ENCODE peak calls at places on chromosomes 1 and 21, in seven cellular contexts. U, N, T, E, Q, S and F are unnamed samples.
A peak's percentile ranks its signal among the peaks of the same experiment; 100 is the strongest.

GRCh38 chr1:115467196-115467595 is 129.1 kb upstream of the NGF start:
- DNase-seq in U (no peak), N (no peak), T (no peak), E (no peak), Q (no peak), S (no peak), F (no peak)

GRCh38 chr1:40625476-40626382 is 39.8 kb downstream of the RIMS3 start:
- DNase-seq in U (no peak), N (no peak), T (no peak), E (peak; percentile 28), Q (peak; percentile 36), S (no peak), F (no peak)

GRCh38 chr1:244603498-244603897 is 49.4 kb upstream of the DESI2 start:
- DNase-seq in U (peak; percentile 17), N (peak; percentile 52), T (no peak), E (peak; percentile 76), Q (peak; percentile 34), S (no peak), F (no peak)

GRCh38 chr21:38805282-38806152 is at the start of gene ETS2:
- DNase-seq in U (peak; percentile 96), N (peak; percentile 90), T (peak; percentile 79), E (peak; percentile 86), Q (peak; percentile 94), S (peak; percentile 89), F (peak; percentile 100)

GRCh38 chr1:76666499-76666898 is 200.8 kb upstream of the ST6GALNAC5 start:
- DNase-seq in U (no peak), N (no peak), T (no peak), E (no peak), Q (no peak), S (no peak), F (no peak)

GRCh38 chr1:218080818-218081217 is 204.3 kb upstream of the RRP15 start:
- DNase-seq in U (no peak), N (no peak), T (no peak), E (no peak), Q (no peak), S (no peak), F (no peak)

GRCh38 chr1:222663535-222663934 is 45.6 kb downstream of the MIA3 start:
- DNase-seq in U (no peak), N (no peak), T (no peak), E (no peak), Q (no peak), S (no peak), F (no peak)

GRCh38 chr1:224582041-224582440 is 34.1 kb upstream of the CNIH3 start:
- DNase-seq in U (no peak), N (no peak), T (no peak), E (no peak), Q (no peak), S (no peak), F (no peak)

GRCh38 chr1:56866656-56867055 is 12.1 kb downstream of the C8A start:
- DNase-seq in U (no peak), N (no peak), T (no peak), E (no peak), Q (peak; percentile 36), S (peak; percentile 26), F (no peak)

GRCh38 chr21:36917487-36918158 is 48.8 kb downstream of the HLCS start:
- DNase-seq in U (no peak), N (peak; percentile 50), T (no peak), E (peak; percentile 72), Q (peak; percentile 70), S (peak; percentile 30), F (no peak)

GRCh38 chr21:39037807-39038405 is 145.3 kb downstream of the PSMG1 start:
- DNase-seq in U (no peak), N (no peak), T (no peak), E (no peak), Q (peak; percentile 55), S (no peak), F (no peak)

GRCh38 chr1:185325413-185325812 is 8.4 kb upstream of the IVNS1ABP start:
- DNase-seq in U (no peak), N (no peak), T (no peak), E (no peak), Q (no peak), S (no peak), F (no peak)

GRCh38 chr1:8663915-8664331 is 153.5 kb downstream of the RERE start:
- DNase-seq in U (no peak), N (no peak), T (no peak), E (no peak), Q (peak; percentile 63), S (no peak), F (no peak)

GRCh38 chr1:204128464-204128963 is 23.3 kb downstream of the ETNK2 start:
- DNase-seq in U (no peak), N (no peak), T (no peak), E (no peak), Q (no peak), S (no peak), F (no peak)

GRCh38 chr1:2381741-2382620 is 9.4 kb downstream of the MORN1 start:
- DNase-seq in U (no peak), N (peak; percentile 76), T (peak; percentile 34), E (peak; percentile 86), Q (peak; percentile 68), S (peak; percentile 82), F (peak; percentile 62)

GRCh38 chr1:87226341-87226760 is 102.3 kb upstream of the LMO4 start:
- DNase-seq in U (no peak), N (peak; percentile 90), T (no peak), E (peak; percentile 79), Q (peak; percentile 100), S (peak; percentile 19), F (no peak)

GRCh38 chr21:44756416-44757185 is 45.0 kb downstream of the UBE2G2 start:
- DNase-seq in U (no peak), N (no peak), T (no peak), E (no peak), Q (no peak), S (no peak), F (no peak)

GRCh38 chr1:204336642-204337041 is 23.1 kb downstream of the PLEKHA6 start:
- DNase-seq in U (no peak), N (no peak), T (no peak), E (no peak), Q (no peak), S (no peak), F (no peak)

GRCh38 chr1:47720100-47720499 is 277.1 kb downstream of the TRABD2B start:
- DNase-seq in U (no peak), N (no peak), T (no peak), E (no peak), Q (no peak), S (no peak), F (no peak)

GRCh38 chr1:215290018-215290417 is 207.5 kb downstream of the KCNK2 start:
- DNase-seq in U (no peak), N (no peak), T (no peak), E (peak; percentile 19), Q (peak; percentile 55), S (no peak), F (no peak)

GRCh38 chr1:226940806-226941067 is 643 bp downstream of the COQ8A start:
- DNase-seq in U (no peak), N (no peak), T (no peak), E (no peak), Q (no peak), S (no peak), F (no peak)

GRCh38 chr1:52139817-52140540 is 1.9 kb upstream of the ZFYVE9 start:
- DNase-seq in U (no peak), N (no peak), T (no peak), E (peak; percentile 70), Q (peak; percentile 98), S (no peak), F (no peak)

GRCh38 chr21:42118901-42119300 is 47.8 kb downstream of the UMODL1 start:
- DNase-seq in U (no peak), N (no peak), T (peak; percentile 87), E (no peak), Q (no peak), S (peak; percentile 28), F (peak; percentile 65)

GRCh38 chr1:169586395-169587255 is at the start of gene F5:
- DNase-seq in U (peak; percentile 59), N (peak; percentile 87), T (peak; percentile 12), E (peak; percentile 48), Q (peak; percentile 65), S (peak; percentile 83), F (no peak)

GRCh38 chr1:236522937-236523703 is 662 bp upstream of the LGALS8 start:
- DNase-seq in U (peak; percentile 55), N (peak; percentile 59), T (no peak), E (peak; percentile 21), Q (no peak), S (no peak), F (no peak)

GRCh38 chr21:16496594-16496993 is 766.8 kb downstream of the USP25 start:
- DNase-seq in U (no peak), N (no peak), T (no peak), E (no peak), Q (peak; percentile 9), S (no peak), F (no peak)

GRCh38 chr1:8315573-8316475 is 2.1 kb upstream of the SLC45A1 start:
- DNase-seq in U (no peak), N (peak; percentile 22), T (no peak), E (no peak), Q (no peak), S (no peak), F (no peak)

GRCh38 chr1:212630159-212630900 is 21.8 kb downstream of the ATF3 start:
- DNase-seq in U (peak; percentile 35), N (peak; percentile 75), T (peak; percentile 15), E (peak; percentile 80), Q (peak; percentile 55), S (peak; percentile 83), F (peak; percentile 40)

GRCh38 chr1:162381383-162381782 is at the start of gene C1orf226:
- DNase-seq in U (no peak), N (peak; percentile 94), T (no peak), E (peak; percentile 79), Q (no peak), S (no peak), F (no peak)

GRCh38 chr1:155196893-155197638 is 10.6 kb downstream of the THBS3 start:
- DNase-seq in U (no peak), N (no peak), T (no peak), E (no peak), Q (no peak), S (peak; percentile 31), F (no peak)

GRCh38 chr21:45494851-45495680 is 47.2 kb downstream of the SLC19A1 start:
- DNase-seq in U (no peak), N (no peak), T (no peak), E (no peak), Q (no peak), S (no peak), F (no peak)

GRCh38 chr1:8281843-8282509 is 35.9 kb upstream of the SLC45A1 start:
- DNase-seq in U (no peak), N (peak; percentile 50), T (no peak), E (no peak), Q (peak; percentile 50), S (peak; percentile 44), F (no peak)

GRCh38 chr1:153567621-153568366 is 2.1 kb upstream of the S100A2 start:
- DNase-seq in U (no peak), N (peak; percentile 46), T (no peak), E (peak; percentile 64), Q (peak; percentile 29), S (no peak), F (no peak)

GRCh38 chr21:42566524-42567180 is 53.0 kb downstream of the SLC37A1 start:
- DNase-seq in U (no peak), N (no peak), T (no peak), E (no peak), Q (no peak), S (peak; percentile 6), F (no peak)

GRCh38 chr1:93905734-93906133 is 3.5 kb downstream of the GCLM start:
- DNase-seq in U (no peak), N (peak; percentile 16), T (no peak), E (peak; percentile 60), Q (peak; percentile 73), S (no peak), F (no peak)

GRCh38 chr1:226292874-226293552 is 16.0 kb downstream of the LIN9 start:
- DNase-seq in U (no peak), N (no peak), T (no peak), E (no peak), Q (no peak), S (no peak), F (no peak)

GRCh38 chr1:248793592-248793991 is 32.1 kb downstream of the SH3BP5L start:
- DNase-seq in U (no peak), N (no peak), T (no peak), E (no peak), Q (no peak), S (no peak), F (no peak)

GRCh38 chr21:16563795-16564194 is 834.0 kb downstream of the USP25 start:
- DNase-seq in U (no peak), N (no peak), T (no peak), E (peak; percentile 46), Q (peak; percentile 52), S (no peak), F (no peak)